ENCODE peak calls at places on chromosome 3, in five cellular contexts. One of them, this sample, is unnamed.
A peak's percentile ranks its signal among the peaks of the same experiment; 100 is the strongest.

GRCh38 chr3:156608601-156609000 is 53.7 kb upstream of the SSR3 start:
- DNase-seq in bronchial epithelial cell: no peak
- DNase-seq in mesothelial cell of epicardium: no peak
- DNase-seq in ovary: no peak
- DNase-seq in foreskin fibroblast: no peak
- DNase-seq in this sample: no peak

GRCh38 chr3:111803123-111803593 is 55.9 kb upstream of the PHLDB2 start:
- DNase-seq in bronchial epithelial cell: peak; percentile 97
- DNase-seq in mesothelial cell of epicardium: no peak
- DNase-seq in ovary: peak; percentile 37
- DNase-seq in foreskin fibroblast: peak; percentile 97
- DNase-seq in this sample: no peak

GRCh38 chr3:189232790-189233189 is 61.0 kb downstream of the TPRG1 start:
- DNase-seq in bronchial epithelial cell: no peak
- DNase-seq in mesothelial cell of epicardium: no peak
- DNase-seq in ovary: no peak
- DNase-seq in foreskin fibroblast: no peak
- DNase-seq in this sample: no peak

GRCh38 chr3:144178607-144179006 is 207.0 kb downstream of the DIPK2A start:
- DNase-seq in bronchial epithelial cell: peak; percentile 59
- DNase-seq in mesothelial cell of epicardium: no peak
- DNase-seq in ovary: no peak
- DNase-seq in foreskin fibroblast: no peak
- DNase-seq in this sample: no peak

GRCh38 chr3:38649500-38650247 is at the start of gene SCN5A:
- DNase-seq in bronchial epithelial cell: no peak
- DNase-seq in mesothelial cell of epicardium: peak; percentile 55
- DNase-seq in ovary: peak; percentile 49
- DNase-seq in foreskin fibroblast: peak; percentile 78
- DNase-seq in this sample: no peak

GRCh38 chr3:185537369-185537970 is 14.9 kb downstream of the LIPH start:
- DNase-seq in bronchial epithelial cell: peak; percentile 100
- DNase-seq in mesothelial cell of epicardium: no peak
- DNase-seq in ovary: no peak
- DNase-seq in foreskin fibroblast: peak; percentile 78
- DNase-seq in this sample: no peak

GRCh38 chr3:105173972-105174371 is 192.7 kb upstream of the ALCAM start:
- DNase-seq in bronchial epithelial cell: no peak
- DNase-seq in mesothelial cell of epicardium: no peak
- DNase-seq in ovary: no peak
- DNase-seq in foreskin fibroblast: no peak
- DNase-seq in this sample: no peak

GRCh38 chr3:104257486-104257885 is 1109.2 kb upstream of the ALCAM start:
- DNase-seq in bronchial epithelial cell: no peak
- DNase-seq in mesothelial cell of epicardium: no peak
- DNase-seq in ovary: no peak
- DNase-seq in foreskin fibroblast: no peak
- DNase-seq in this sample: no peak

GRCh38 chr3:128572644-128573105 is 77.9 kb downstream of the RPN1 start:
- DNase-seq in bronchial epithelial cell: no peak
- DNase-seq in mesothelial cell of epicardium: no peak
- DNase-seq in ovary: no peak
- DNase-seq in foreskin fibroblast: no peak
- DNase-seq in this sample: no peak
- TF ChIP-seq CTCF in bronchial epithelial cell: peak; percentile 52
- TF ChIP-seq CTCF in mesothelial cell of epicardium: no peak
- TF ChIP-seq CTCF in ovary: no peak
- TF ChIP-seq CTCF in foreskin fibroblast: peak; percentile 39
- TF ChIP-seq CTCF in this sample: no peak

DNA sequence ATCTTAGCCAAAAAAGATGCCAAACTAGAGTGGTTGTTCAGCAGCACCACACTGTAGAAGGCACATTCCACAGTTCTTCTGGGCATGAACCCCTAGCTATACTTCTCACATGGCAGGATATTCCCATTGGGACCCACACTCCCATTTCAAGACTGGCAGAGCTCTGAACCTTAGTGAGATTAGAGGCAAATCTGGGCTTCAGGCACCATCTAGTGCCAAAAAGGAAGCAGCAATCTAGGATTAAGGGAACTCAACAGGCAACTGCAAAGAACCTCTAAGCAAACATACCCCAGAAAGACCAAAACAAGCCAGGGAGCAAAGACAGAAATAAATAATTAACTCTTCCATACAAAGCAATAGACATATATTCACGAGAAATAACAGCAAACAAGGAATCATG is 66.2 kb downstream of the TAFA4 start:
- DNase-seq in bronchial epithelial cell: peak; percentile 3
- DNase-seq in mesothelial cell of epicardium: no peak
- DNase-seq in ovary: no peak
- DNase-seq in foreskin fibroblast: no peak
- DNase-seq in this sample: no peak
- TF ChIP-seq CTCF in bronchial epithelial cell: no peak
- TF ChIP-seq CTCF in mesothelial cell of epicardium: no peak
- TF ChIP-seq CTCF in ovary: no peak
- TF ChIP-seq CTCF in foreskin fibroblast: no peak
- TF ChIP-seq CTCF in this sample: no peak

GRCh38 chr3:125395091-125395490 is 20.0 kb upstream of the ZNF148 start:
- DNase-seq in bronchial epithelial cell: peak; percentile 58
- DNase-seq in mesothelial cell of epicardium: no peak
- DNase-seq in ovary: no peak
- DNase-seq in foreskin fibroblast: no peak
- DNase-seq in this sample: no peak

GRCh38 chr3:125394406-125394805 is 19.3 kb upstream of the ZNF148 start:
- DNase-seq in bronchial epithelial cell: no peak
- DNase-seq in mesothelial cell of epicardium: no peak
- DNase-seq in ovary: no peak
- DNase-seq in foreskin fibroblast: peak; percentile 45
- DNase-seq in this sample: no peak

GRCh38 chr3:125403789-125404188 is 28.7 kb upstream of the ZNF148 start:
- DNase-seq in bronchial epithelial cell: no peak
- DNase-seq in mesothelial cell of epicardium: no peak
- DNase-seq in ovary: no peak
- DNase-seq in foreskin fibroblast: peak; percentile 30
- DNase-seq in this sample: no peak

GRCh38 chr3:125401402-125401801 is 26.3 kb upstream of the ZNF148 start:
- DNase-seq in bronchial epithelial cell: no peak
- DNase-seq in mesothelial cell of epicardium: no peak
- DNase-seq in ovary: no peak
- DNase-seq in foreskin fibroblast: peak; percentile 43
- DNase-seq in this sample: no peak

DNA sequence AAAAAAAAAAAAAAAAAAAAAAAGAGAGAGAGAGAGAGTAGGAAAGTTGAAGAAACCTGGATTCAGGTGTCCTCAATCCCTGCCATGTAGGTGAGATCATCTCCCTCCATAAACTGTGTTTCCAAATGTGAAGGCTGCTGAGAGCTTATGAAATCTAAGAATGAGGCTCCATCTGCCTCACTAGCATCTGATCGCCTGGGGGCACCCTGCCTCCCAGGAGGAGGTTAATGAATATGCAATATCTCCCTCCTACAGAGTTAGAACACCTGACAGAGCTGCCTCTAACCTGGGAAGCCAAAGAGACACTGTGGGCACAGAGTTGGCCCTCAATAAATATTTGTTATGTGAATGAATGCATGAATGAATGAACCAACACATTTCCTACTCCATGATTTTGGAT is 23.8 kb upstream of the ZNF148 start:
- DNase-seq in bronchial epithelial cell: peak; percentile 20
- DNase-seq in mesothelial cell of epicardium: no peak
- DNase-seq in ovary: no peak
- DNase-seq in foreskin fibroblast: no peak
- DNase-seq in this sample: no peak
- TF ChIP-seq CTCF in bronchial epithelial cell: no peak
- TF ChIP-seq CTCF in mesothelial cell of epicardium: no peak
- TF ChIP-seq CTCF in ovary: no peak
- TF ChIP-seq CTCF in foreskin fibroblast: no peak
- TF ChIP-seq CTCF in this sample: no peak

GRCh38 chr3:42755681-42756578 is 17.1 kb downstream of the CCDC13 start:
- DNase-seq in bronchial epithelial cell: no peak
- DNase-seq in mesothelial cell of epicardium: peak; percentile 40
- DNase-seq in ovary: no peak
- DNase-seq in foreskin fibroblast: peak; percentile 67
- DNase-seq in this sample: no peak
- TF ChIP-seq CTCF in bronchial epithelial cell: peak; percentile 43
- TF ChIP-seq CTCF in mesothelial cell of epicardium: no peak
- TF ChIP-seq CTCF in ovary: no peak
- TF ChIP-seq CTCF in foreskin fibroblast: peak; percentile 67
- TF ChIP-seq CTCF in this sample: no peak

GRCh38 chr3:23805881-23806321 is at the start of gene UBE2E1:
- DNase-seq in bronchial epithelial cell: peak; percentile 39
- DNase-seq in mesothelial cell of epicardium: peak; percentile 67
- DNase-seq in ovary: peak; percentile 78
- DNase-seq in foreskin fibroblast: peak; percentile 83
- DNase-seq in this sample: peak; percentile 74
- TF ChIP-seq CTCF in bronchial epithelial cell: no peak
- TF ChIP-seq CTCF in mesothelial cell of epicardium: no peak
- TF ChIP-seq CTCF in ovary: no peak
- TF ChIP-seq CTCF in foreskin fibroblast: no peak
- TF ChIP-seq CTCF in this sample: no peak

DNA sequence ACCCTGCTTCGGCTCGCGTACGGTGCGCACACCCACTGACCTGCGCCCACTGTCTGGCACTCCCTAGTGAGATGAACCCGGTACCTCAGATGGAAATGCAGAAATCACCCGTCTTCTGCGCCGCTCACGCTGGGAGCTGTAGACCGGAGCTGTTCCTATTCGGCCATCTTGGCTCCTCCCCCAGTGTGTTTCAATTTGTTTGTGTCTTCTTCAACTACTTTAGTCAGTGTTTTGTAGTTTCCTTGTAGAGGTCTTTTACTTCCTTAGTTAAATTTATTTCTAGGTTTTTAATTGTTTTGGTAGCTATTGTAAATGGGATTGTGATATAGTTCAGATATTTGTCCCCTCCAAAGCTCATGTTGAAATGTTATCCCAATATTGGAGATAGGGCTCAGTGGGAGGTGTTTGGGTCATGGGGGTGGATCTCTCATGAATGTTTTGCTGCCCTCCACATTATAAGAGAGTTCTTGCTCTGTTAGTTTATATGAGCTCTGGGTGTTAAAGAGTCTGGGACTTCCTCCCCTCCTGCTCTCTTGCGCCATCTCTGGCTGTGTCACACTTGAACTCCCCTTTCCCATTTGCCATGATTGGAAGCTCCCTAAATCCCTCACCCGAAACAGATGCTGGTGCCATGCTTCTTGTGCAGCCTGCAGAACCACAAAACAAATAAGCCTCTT is 304.4 kb downstream of the DOCK3 start:
- DNase-seq in bronchial epithelial cell: no peak
- DNase-seq in mesothelial cell of epicardium: no peak
- DNase-seq in ovary: no peak
- DNase-seq in foreskin fibroblast: no peak
- DNase-seq in this sample: no peak
- TF ChIP-seq CTCF in bronchial epithelial cell: no peak
- TF ChIP-seq CTCF in mesothelial cell of epicardium: no peak
- TF ChIP-seq CTCF in ovary: no peak
- TF ChIP-seq CTCF in foreskin fibroblast: no peak
- TF ChIP-seq CTCF in this sample: no peak

GRCh38 chr3:131819656-131820055 is 215.2 kb downstream of the CPNE4 start:
- DNase-seq in bronchial epithelial cell: no peak
- DNase-seq in mesothelial cell of epicardium: no peak
- DNase-seq in ovary: no peak
- DNase-seq in foreskin fibroblast: no peak
- DNase-seq in this sample: no peak
- TF ChIP-seq CTCF in bronchial epithelial cell: no peak
- TF ChIP-seq CTCF in mesothelial cell of epicardium: no peak
- TF ChIP-seq CTCF in ovary: no peak
- TF ChIP-seq CTCF in foreskin fibroblast: no peak
- TF ChIP-seq CTCF in this sample: no peak

DNA sequence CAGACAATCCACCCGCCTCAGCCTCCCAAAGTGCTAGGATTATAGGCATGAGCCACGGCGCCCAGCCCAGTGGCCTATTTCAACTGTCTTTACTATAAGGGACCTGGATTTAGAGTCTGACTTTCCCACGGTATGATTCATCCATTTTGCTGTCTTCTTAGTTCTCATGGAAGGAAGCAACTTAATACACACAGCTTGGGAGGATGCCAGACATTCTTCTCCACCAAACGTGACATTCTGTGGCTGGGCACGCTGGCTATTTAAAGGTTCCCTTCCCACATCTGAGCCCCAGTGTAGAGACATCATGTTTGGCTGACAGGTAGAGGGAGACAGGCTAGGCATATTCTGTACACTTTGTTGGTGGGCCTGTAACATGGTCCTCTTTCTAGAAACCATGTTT is 26.2 kb downstream of the FAM43A start:
- DNase-seq in bronchial epithelial cell: peak; percentile 87
- DNase-seq in mesothelial cell of epicardium: peak; percentile 47
- DNase-seq in ovary: no peak
- DNase-seq in foreskin fibroblast: peak; percentile 65
- DNase-seq in this sample: no peak
- TF ChIP-seq CTCF in bronchial epithelial cell: no peak
- TF ChIP-seq CTCF in mesothelial cell of epicardium: no peak
- TF ChIP-seq CTCF in ovary: no peak
- TF ChIP-seq CTCF in foreskin fibroblast: no peak
- TF ChIP-seq CTCF in this sample: no peak

GRCh38 chr3:12931273-12931905 is 90.0 kb upstream of the RPL32 start:
- DNase-seq in bronchial epithelial cell: no peak
- DNase-seq in mesothelial cell of epicardium: no peak
- DNase-seq in ovary: no peak
- DNase-seq in foreskin fibroblast: no peak
- DNase-seq in this sample: no peak
- TF ChIP-seq CTCF in bronchial epithelial cell: no peak
- TF ChIP-seq CTCF in mesothelial cell of epicardium: no peak
- TF ChIP-seq CTCF in ovary: no peak
- TF ChIP-seq CTCF in foreskin fibroblast: no peak
- TF ChIP-seq CTCF in this sample: no peak